ENCODE peak calls at places on chromosome 2, in nine cellular contexts. P, B, L, O, S, H, J, G and W are unnamed samples.

GRCh38 chr2:128386066-128386465 is 67.4 kb upstream of the HS6ST1 start:
- DNase-seq in H (no peak), J (no peak), S (peak), P (no peak), L (no peak), G (no peak), O (no peak), B (no peak), W (peak)

GRCh38 chr2:9053534-9053931 is 50.0 kb upstream of the MBOAT2 start:
- DNase-seq in O (no peak), B (no peak), J (no peak), L (peak), H (no peak), P (no peak), G (no peak), S (no peak), W (no peak)

GRCh38 chr2:85237849-85238570 is 89.8 kb downstream of the TGOLN2 start:
- DNase-seq in H (no peak), P (no peak), G (no peak), S (peak), L (no peak), J (no peak), B (no peak), O (no peak), W (peak)

GRCh38 chr2:105081006-105081701 is 43.3 kb downstream of the MRPS9 start:
- DNase-seq in J (no peak), P (no peak), L (peak), S (no peak), B (no peak), G (no peak), O (no peak), H (no peak), W (no peak)

GRCh38 chr2:85560812-85561279 is 447 bp downstream of the GGCX start:
- DNase-seq in P (no peak), L (no peak), O (no peak), G (no peak), S (no peak), B (no peak), J (no peak), H (no peak), W (no peak)

GRCh38 chr2:23349508-23349907 is 35.5 kb upstream of the KLHL29 start:
- DNase-seq in P (no peak), O (no peak), S (no peak), H (no peak), L (no peak), J (no peak), B (no peak), G (no peak), W (no peak)

GRCh38 chr2:216151313-216152030 is 42.3 kb downstream of the XRCC5 start:
- DNase-seq in P (peak), O (no peak), G (no peak), H (peak), B (no peak), J (no peak), L (peak), S (no peak), W (no peak)

GRCh38 chr2:109721626-109722025 is 72.5 kb upstream of the RGPD5 start:
- DNase-seq in L (no peak), J (no peak), G (no peak), B (no peak), S (no peak), O (no peak), H (no peak), P (no peak), W (peak)

GRCh38 chr2:38526195-38526594 is 76.5 kb downstream of the HNRNPLL start:
- DNase-seq in B (no peak), G (no peak), P (no peak), S (no peak), H (no peak), L (peak), O (no peak), J (no peak), W (no peak)

GRCh38 chr2:64796926-64797325 is 143.2 kb upstream of the SERTAD2 start:
- DNase-seq in O (no peak), G (no peak), H (peak), J (no peak), L (no peak), S (no peak), B (no peak), P (no peak), W (no peak)

GRCh38 chr2:161223139-161223732 is 63.0 kb downstream of the TANK start:
- DNase-seq in G (peak), B (peak), P (peak), J (peak), H (peak), L (peak), O (no peak), S (no peak), W (no peak)

GRCh38 chr2:237154050-237154638 is 68.5 kb downstream of the COPS8 start:
- DNase-seq in B (no peak), O (no peak), P (peak), L (peak), S (no peak), J (peak), H (peak), G (peak), W (no peak)

GRCh38 chr2:68185541-68186164 is 28.0 kb downstream of the PNO1 start:
- DNase-seq in L (peak), H (peak), S (no peak), G (peak), J (peak), B (no peak), P (peak), O (no peak), W (no peak)

GRCh38 chr2:53233759-53234547 is 533.7 kb upstream of the CHAC2 start:
- DNase-seq in G (no peak), B (no peak), O (no peak), S (no peak), H (no peak), L (no peak), J (no peak), P (no peak), W (no peak)

GRCh38 chr2:157413342-157414035 is 30.4 kb downstream of the CYTIP start:
- DNase-seq in J (peak), L (no peak), P (no peak), H (no peak), B (no peak), G (peak), O (no peak), S (no peak), W (no peak)

GRCh38 chr2:182868049-182868422 is 1.6 kb upstream of the FRZB start:
- DNase-seq in P (no peak), G (no peak), H (no peak), S (no peak), B (no peak), O (no peak), L (no peak), J (no peak), W (no peak)

GRCh38 chr2:2328847-2329246 is 2.2 kb downstream of the MYT1L start:
- DNase-seq in O (no peak), P (peak), J (no peak), S (no peak), L (no peak), H (peak), G (no peak), B (no peak), W (no peak)

GRCh38 chr2:28325567-28326468 is 66.8 kb upstream of the FOSL2 start:
- DNase-seq in L (no peak), S (no peak), J (no peak), H (no peak), P (peak), O (peak), G (no peak), B (no peak), W (no peak)

GRCh38 chr2:74845217-74845751 is 11.4 kb downstream of the HK2 start:
- DNase-seq in S (peak), L (peak), B (no peak), J (peak), H (peak), P (peak), G (no peak), O (no peak), W (peak)

GRCh38 chr2:162056796-162057399 is 17.1 kb downstream of the DPP4 start:
- DNase-seq in S (no peak), H (no peak), P (peak), J (no peak), L (peak), G (no peak), O (no peak), B (no peak), W (no peak)

GRCh38 chr2:220885593-220885992 is 686.5 kb downstream of the EPHA4 start:
- DNase-seq in H (no peak), G (no peak), B (no peak), P (no peak), J (no peak), S (no peak), L (no peak), O (no peak), W (no peak)